ENCODE peak calls at places on chromosomes 4 and X, in four cellular contexts. K is T-helper 17 cell, A is DMS 273 treated with DMSO at 0.1 percent for 48 hours, L is activated gamma-delta T cell treated with Interleukin-2 at 50 U/mL for 16 hours. G is an unnamed sample.
A peak's percentile ranks its signal among the peaks of the same experiment; 100 is the strongest.

GRCh38 chrX:53263597-53264094 is 17.7 kb downstream of the IQSEC2 start:
- DNase-seq in K (no peak), A (no peak), L (no peak), G (peak; percentile 22)

GRCh38 chr4:32748498-32748897 is 2028.3 kb downstream of the PCDH7 start:
- DNase-seq in K (no peak), A (no peak), L (no peak), G (no peak)

GRCh38 chr4:144449623-144450022 is 196.3 kb upstream of the HHIP start:
- DNase-seq in K (no peak), A (no peak), L (no peak), G (peak; percentile 60)

GRCh38 chr4:161189286-161190134 is 974.3 kb downstream of the FSTL5 start:
- DNase-seq in K (no peak), A (no peak), L (no peak), G (no peak)

GRCh38 chr4:83011779-83012630 is 1.4 kb upstream of the LIN54 start:
- DNase-seq in K (no peak), A (no peak), L (peak; percentile 10), G (peak; percentile 59)

GRCh38 chrX:667360-667759 is 36.8 kb downstream of the SHOX start:
- DNase-seq in K (no peak), A (no peak), L (no peak), G (no peak)

GRCh38 chrX:150525061-150525919 is 43.1 kb upstream of the MTM1 start:
- DNase-seq in K (no peak), A (no peak), L (no peak), G (no peak)

GRCh38 chr4:173442223-173442932 is 43.5 kb upstream of the SCRG1 start:
- DNase-seq in K (no peak), A (no peak), L (no peak), G (no peak)

GRCh38 chr4:4853921-4854648 is 5.4 kb upstream of the MSX1 start:
- DNase-seq in K (no peak), A (no peak), L (no peak), G (no peak)

GRCh38 chrX:73021361-73022092 is 18.8 kb downstream of the PABPC1L2B start:
- DNase-seq in K (no peak), A (no peak), L (no peak), G (no peak)

GRCh38 chrX:40700640-40701342 is 34.6 kb downstream of the MED14 start:
- DNase-seq in K (no peak), A (no peak), L (no peak), G (no peak)

GRCh38 chrX:103276581-103277002 is at the start of gene TCEAL5:
- DNase-seq in K (no peak), A (no peak), L (no peak), G (no peak)

GRCh38 chr4:48432017-48432416 is 51.1 kb upstream of the SLC10A4 start:
- DNase-seq in K (no peak), A (no peak), L (no peak), G (no peak)

GRCh38 chrX:120813982-120814381 is 61.7 kb downstream of the CT47B1 start:
- DNase-seq in K (no peak), A (no peak), L (no peak), G (no peak)

GRCh38 chrX:21741869-21742701 is 15.8 kb downstream of the SMPX start:
- DNase-seq in K (no peak), A (peak; percentile 90), L (no peak), G (no peak)

GRCh38 chrX:136694491-136695087 is 46.6 kb downstream of the CD40LG start:
- DNase-seq in K (no peak), A (peak; percentile 33), L (no peak), G (peak; percentile 71)

GRCh38 chr4:3036131-3036952 is 38.0 kb downstream of the HTT-AS start:
- DNase-seq in K (no peak), A (no peak), L (no peak), G (no peak)

GRCh38 chrX:119989905-119990408 is 46.4 kb upstream of the NKAP start:
- DNase-seq in K (no peak), A (no peak), L (no peak), G (no peak)

GRCh38 chr4:21753084-21753760 is 195.3 kb downstream of the KCNIP4 start:
- DNase-seq in K (no peak), A (no peak), L (no peak), G (peak; percentile 70)

GRCh38 chr4:13642576-13642975 is 15.1 kb upstream of the BOD1L1 start:
- DNase-seq in K (no peak), A (no peak), L (no peak), G (no peak)

GRCh38 chr4:70059149-70059548 is 8.9 kb downstream of the HTN1 start:
- DNase-seq in K (no peak), A (no peak), L (no peak), G (no peak)

GRCh38 chr4:128355301-128355700 is 67.7 kb upstream of the PGRMC2 start:
- DNase-seq in K (no peak), A (no peak), L (no peak), G (no peak)

GRCh38 chr4:70564033-70564432 is 28.0 kb upstream of the AMBN start:
- DNase-seq in K (no peak), A (no peak), L (no peak), G (no peak)

GRCh38 chr4:112516401-112517066 is 554 bp upstream of the NEUROG2 start:
- DNase-seq in K (no peak), A (no peak), L (no peak), G (no peak)

GRCh38 chr4:177283167-177283566 is 26.5 kb upstream of the NEIL3 start:
- DNase-seq in K (no peak), A (no peak), L (no peak), G (peak; percentile 43)

GRCh38 chr4:89661490-89661889 is 175.5 kb downstream of the SNCA start:
- DNase-seq in K (no peak), A (no peak), L (no peak), G (peak; percentile 15)

GRCh38 chrX:1313788-1314187 is 22.8 kb upstream of the IL3RA start:
- DNase-seq in K (no peak), A (no peak), L (no peak), G (no peak)

GRCh38 chr4:163111588-163111987 is 55.1 kb downstream of the NAF1 start:
- DNase-seq in K (no peak), A (no peak), L (no peak), G (peak; percentile 35)

G was measured in cardiac muscle cell.